ENCODE peak calls at places on chromosome 3, in seven cellular contexts. One of them, this sample, is unnamed.
A peak's percentile ranks its signal among the peaks of the same experiment; 100 is the strongest.

GRCh38 chr3:69716119-69716518 is 23.1 kb upstream of the MITF start:
- DNase-seq in left lung: no peak
- DNase-seq in fibroblast of lung: no peak
- DNase-seq in dorsolateral prefrontal cortex: no peak
- DNase-seq in A549: no peak
- DNase-seq in tibial artery: no peak
- DNase-seq in cardiac muscle cell: no peak
- DNase-seq in this sample: no peak

GRCh38 chr3:111331306-111331705 is 210.7 kb upstream of the CD96 start:
- DNase-seq in dorsolateral prefrontal cortex: no peak
- DNase-seq in tibial artery: no peak
- DNase-seq in cardiac muscle cell: no peak
- DNase-seq in A549: no peak
- DNase-seq in left lung: no peak
- DNase-seq in fibroblast of lung: no peak
- DNase-seq in this sample: no peak

GRCh38 chr3:25582242-25582641 is 82.5 kb downstream of the TOP2B start:
- DNase-seq in cardiac muscle cell: peak; percentile 53
- DNase-seq in left lung: no peak
- DNase-seq in dorsolateral prefrontal cortex: no peak
- DNase-seq in A549: peak; percentile 87
- DNase-seq in tibial artery: no peak
- DNase-seq in fibroblast of lung: peak; percentile 30
- DNase-seq in this sample: no peak

GRCh38 chr3:112376996-112377395 is 44.0 kb downstream of the CD200 start:
- DNase-seq in dorsolateral prefrontal cortex: no peak
- DNase-seq in cardiac muscle cell: no peak
- DNase-seq in fibroblast of lung: peak; percentile 33
- DNase-seq in A549: no peak
- DNase-seq in tibial artery: no peak
- DNase-seq in left lung: no peak
- DNase-seq in this sample: no peak

GRCh38 chr3:16338999-16339398 is 74.0 kb downstream of the OXNAD1 start:
- DNase-seq in fibroblast of lung: peak; percentile 97
- DNase-seq in cardiac muscle cell: no peak
- DNase-seq in A549: peak; percentile 10
- DNase-seq in left lung: no peak
- DNase-seq in dorsolateral prefrontal cortex: no peak
- DNase-seq in tibial artery: peak; percentile 49
- DNase-seq in this sample: no peak

GRCh38 chr3:182248349-182248880 is 536.7 kb downstream of the SOX2 start:
- DNase-seq in left lung: no peak
- DNase-seq in dorsolateral prefrontal cortex: no peak
- DNase-seq in tibial artery: no peak
- DNase-seq in fibroblast of lung: no peak
- DNase-seq in cardiac muscle cell: no peak
- DNase-seq in A549: no peak
- DNase-seq in this sample: no peak

GRCh38 chr3:176697284-176697889 is 499.9 kb downstream of the TBL1XR1 start:
- DNase-seq in fibroblast of lung: no peak
- DNase-seq in tibial artery: no peak
- DNase-seq in left lung: no peak
- DNase-seq in cardiac muscle cell: no peak
- DNase-seq in A549: no peak
- DNase-seq in dorsolateral prefrontal cortex: no peak
- DNase-seq in this sample: no peak

GRCh38 chr3:128427175-128427857 is 39.4 kb downstream of the DNAJB8 start:
- DNase-seq in fibroblast of lung: no peak
- DNase-seq in A549: no peak
- DNase-seq in dorsolateral prefrontal cortex: no peak
- DNase-seq in left lung: peak; percentile 35
- DNase-seq in tibial artery: no peak
- DNase-seq in cardiac muscle cell: no peak
- DNase-seq in this sample: no peak

GRCh38 chr3:100068758-100069345 is 45.4 kb downstream of the FILIP1L start:
- DNase-seq in A549: peak; percentile 8
- DNase-seq in fibroblast of lung: peak; percentile 82
- DNase-seq in left lung: peak; percentile 87
- DNase-seq in dorsolateral prefrontal cortex: peak; percentile 60
- DNase-seq in cardiac muscle cell: peak; percentile 77
- DNase-seq in tibial artery: peak; percentile 86
- DNase-seq in this sample: peak; percentile 59

GRCh38 chr3:4827767-4828166 is 151.5 kb upstream of the BHLHE40 start:
- DNase-seq in dorsolateral prefrontal cortex: no peak
- DNase-seq in A549: no peak
- DNase-seq in fibroblast of lung: no peak
- DNase-seq in left lung: no peak
- DNase-seq in cardiac muscle cell: no peak
- DNase-seq in tibial artery: no peak
- DNase-seq in this sample: no peak

GRCh38 chr3:53880396-53881345 is 1.3 kb downstream of the ACTR8 start:
- DNase-seq in fibroblast of lung: no peak
- DNase-seq in tibial artery: no peak
- DNase-seq in A549: no peak
- DNase-seq in cardiac muscle cell: peak; percentile 58
- DNase-seq in left lung: no peak
- DNase-seq in dorsolateral prefrontal cortex: no peak
- DNase-seq in this sample: no peak

GRCh38 chr3:189288348-189289235 is 116.8 kb downstream of the TPRG1 start:
- DNase-seq in A549: no peak
- DNase-seq in fibroblast of lung: no peak
- DNase-seq in dorsolateral prefrontal cortex: no peak
- DNase-seq in tibial artery: no peak
- DNase-seq in cardiac muscle cell: no peak
- DNase-seq in left lung: no peak
- DNase-seq in this sample: no peak

GRCh38 chr3:15331606-15332404 is 581 bp downstream of the SH3BP5 start:
- DNase-seq in left lung: peak; percentile 88
- DNase-seq in A549: peak; percentile 19
- DNase-seq in dorsolateral prefrontal cortex: no peak
- DNase-seq in fibroblast of lung: peak; percentile 34
- DNase-seq in cardiac muscle cell: no peak
- DNase-seq in tibial artery: peak; percentile 52
- DNase-seq in this sample: peak; percentile 33

GRCh38 chr3:41726891-41727290 is 235.0 kb downstream of the ULK4 start:
- DNase-seq in dorsolateral prefrontal cortex: no peak
- DNase-seq in fibroblast of lung: no peak
- DNase-seq in cardiac muscle cell: no peak
- DNase-seq in left lung: no peak
- DNase-seq in tibial artery: no peak
- DNase-seq in A549: no peak
- DNase-seq in this sample: no peak

GRCh38 chr3:57999423-58000115 is 8.7 kb upstream of the FLNB start:
- DNase-seq in dorsolateral prefrontal cortex: no peak
- DNase-seq in A549: no peak
- DNase-seq in left lung: no peak
- DNase-seq in cardiac muscle cell: no peak
- DNase-seq in tibial artery: no peak
- DNase-seq in fibroblast of lung: no peak
- DNase-seq in this sample: no peak

GRCh38 chr3:3065876-3066275 is 44.3 kb downstream of the IL5RA start:
- DNase-seq in cardiac muscle cell: no peak
- DNase-seq in dorsolateral prefrontal cortex: no peak
- DNase-seq in fibroblast of lung: no peak
- DNase-seq in A549: peak; percentile 8
- DNase-seq in left lung: no peak
- DNase-seq in tibial artery: no peak
- DNase-seq in this sample: no peak

GRCh38 chr3:197801801-197802504 is 10.9 kb downstream of the LRCH3 start:
- DNase-seq in left lung: no peak
- DNase-seq in dorsolateral prefrontal cortex: no peak
- DNase-seq in fibroblast of lung: peak; percentile 48
- DNase-seq in A549: no peak
- DNase-seq in cardiac muscle cell: no peak
- DNase-seq in tibial artery: no peak
- DNase-seq in this sample: no peak

DNA sequence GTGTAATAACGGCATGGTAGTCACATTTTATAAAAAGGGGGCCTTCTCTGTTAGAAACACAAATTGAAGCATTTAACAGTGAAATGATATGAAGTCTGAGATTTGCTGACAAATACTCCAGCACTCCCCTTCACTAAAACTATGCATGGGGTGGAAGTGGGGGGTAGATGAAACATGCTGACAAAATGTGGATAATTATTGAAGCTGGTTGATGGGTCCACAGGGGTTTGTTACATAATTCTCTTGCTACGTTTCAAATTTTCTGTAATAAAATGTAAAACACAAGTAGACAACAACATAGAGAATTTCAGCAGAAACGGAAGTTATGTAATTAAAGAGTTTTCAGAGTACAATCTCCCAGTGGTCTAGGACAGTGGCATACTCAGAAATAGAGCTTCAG is 37.0 kb downstream of the MCF2L2 start:
- DNase-seq in tibial artery: no peak
- DNase-seq in cardiac muscle cell: no peak
- DNase-seq in A549: no peak
- DNase-seq in left lung: no peak
- DNase-seq in fibroblast of lung: no peak
- DNase-seq in dorsolateral prefrontal cortex: no peak
- DNase-seq in this sample: no peak
- H3K4me3 ChIP-seq in tibial artery: no peak overlapping the region
- H3K4me3 ChIP-seq in cardiac muscle cell: no peak overlapping the region
- H3K4me3 ChIP-seq in A549: no peak overlapping the region
- H3K4me3 ChIP-seq in left lung: no peak overlapping the region
- H3K4me3 ChIP-seq in fibroblast of lung: no peak overlapping the region
- H3K4me3 ChIP-seq in dorsolateral prefrontal cortex: no peak overlapping the region
- H3K4me3 ChIP-seq in this sample: no peak overlapping the region

GRCh38 chr3:179272385-179272784 is 21.5 kb upstream of the KCNMB3 start:
- DNase-seq in A549: no peak
- DNase-seq in fibroblast of lung: peak; percentile 45
- DNase-seq in cardiac muscle cell: no peak
- DNase-seq in dorsolateral prefrontal cortex: no peak
- DNase-seq in left lung: no peak
- DNase-seq in tibial artery: no peak
- DNase-seq in this sample: no peak
- TF ChIP-seq CTCF in A549: no peak
- TF ChIP-seq CTCF in fibroblast of lung: peak; percentile 31
- TF ChIP-seq CTCF in cardiac muscle cell: peak; percentile 42
- TF ChIP-seq CTCF in dorsolateral prefrontal cortex: peak; percentile 21
- TF ChIP-seq CTCF in left lung: no peak
- TF ChIP-seq CTCF in tibial artery: peak; percentile 16
- TF ChIP-seq CTCF in this sample: no peak

GRCh38 chr3:124082343-124082742 is 90.4 kb upstream of the ROPN1 start:
- DNase-seq in tibial artery: no peak
- DNase-seq in A549: no peak
- DNase-seq in left lung: no peak
- DNase-seq in dorsolateral prefrontal cortex: no peak
- DNase-seq in fibroblast of lung: no peak
- DNase-seq in cardiac muscle cell: no peak
- DNase-seq in this sample: no peak

GRCh38 chr3:124088801-124089200 is 96.9 kb upstream of the ROPN1 start:
- DNase-seq in fibroblast of lung: no peak
- DNase-seq in cardiac muscle cell: no peak
- DNase-seq in A549: no peak
- DNase-seq in tibial artery: no peak
- DNase-seq in left lung: no peak
- DNase-seq in dorsolateral prefrontal cortex: no peak
- DNase-seq in this sample: no peak

GRCh38 chr3:124079912-124080276 is 88.0 kb upstream of the ROPN1 start:
- DNase-seq in cardiac muscle cell: no peak
- DNase-seq in A549: no peak
- DNase-seq in fibroblast of lung: no peak
- DNase-seq in left lung: no peak
- DNase-seq in dorsolateral prefrontal cortex: no peak
- DNase-seq in tibial artery: no peak
- DNase-seq in this sample: no peak

GRCh38 chr3:124083990-124084389 is 92.1 kb upstream of the ROPN1 start:
- DNase-seq in dorsolateral prefrontal cortex: no peak
- DNase-seq in tibial artery: no peak
- DNase-seq in fibroblast of lung: no peak
- DNase-seq in left lung: no peak
- DNase-seq in cardiac muscle cell: no peak
- DNase-seq in A549: no peak
- DNase-seq in this sample: no peak

GRCh38 chr3:124084398-124084881 is 92.5 kb upstream of the ROPN1 start:
- DNase-seq in left lung: no peak
- DNase-seq in dorsolateral prefrontal cortex: no peak
- DNase-seq in cardiac muscle cell: no peak
- DNase-seq in A549: no peak
- DNase-seq in tibial artery: no peak
- DNase-seq in fibroblast of lung: peak; percentile 33
- DNase-seq in this sample: no peak
- H3K27ac ChIP-seq in left lung: no peak overlapping the region
- H3K27ac ChIP-seq in dorsolateral prefrontal cortex: no peak overlapping the region
- H3K27ac ChIP-seq in cardiac muscle cell: no peak overlapping the region
- H3K27ac ChIP-seq in A549: no peak overlapping the region
- H3K27ac ChIP-seq in tibial artery: peak overlapping the region; percentile 64
- H3K27ac ChIP-seq in fibroblast of lung: no peak overlapping the region
- H3K27ac ChIP-seq in this sample: no peak overlapping the region

GRCh38 chr3:146504546-146505197 is 35.3 kb upstream of the PLSCR2 start:
- DNase-seq in tibial artery: no peak
- DNase-seq in dorsolateral prefrontal cortex: no peak
- DNase-seq in left lung: no peak
- DNase-seq in A549: no peak
- DNase-seq in fibroblast of lung: no peak
- DNase-seq in cardiac muscle cell: no peak
- DNase-seq in this sample: no peak
- H3K4me3 ChIP-seq in tibial artery: no peak overlapping the region
- H3K4me3 ChIP-seq in dorsolateral prefrontal cortex: no peak overlapping the region
- H3K4me3 ChIP-seq in left lung: no peak overlapping the region
- H3K4me3 ChIP-seq in A549: no peak overlapping the region
- H3K4me3 ChIP-seq in fibroblast of lung: no peak overlapping the region
- H3K4me3 ChIP-seq in cardiac muscle cell: no peak overlapping the region
- H3K4me3 ChIP-seq in this sample: no peak overlapping the region

GRCh38 chr3:191301982-191302381 is 27.2 kb upstream of the CCDC50 start:
- DNase-seq in tibial artery: no peak
- DNase-seq in dorsolateral prefrontal cortex: no peak
- DNase-seq in fibroblast of lung: no peak
- DNase-seq in A549: no peak
- DNase-seq in left lung: no peak
- DNase-seq in cardiac muscle cell: no peak
- DNase-seq in this sample: no peak
- TF ChIP-seq CTCF in tibial artery: no peak
- TF ChIP-seq CTCF in dorsolateral prefrontal cortex: no peak
- TF ChIP-seq CTCF in fibroblast of lung: no peak
- TF ChIP-seq CTCF in A549: no peak
- TF ChIP-seq CTCF in left lung: no peak
- TF ChIP-seq CTCF in cardiac muscle cell: no peak
- TF ChIP-seq CTCF in this sample: no peak

GRCh38 chr3:55907616-55908015 is 420.5 kb upstream of the WNT5A start:
- DNase-seq in cardiac muscle cell: peak; percentile 75
- DNase-seq in A549: no peak
- DNase-seq in left lung: no peak
- DNase-seq in tibial artery: no peak
- DNase-seq in dorsolateral prefrontal cortex: no peak
- DNase-seq in fibroblast of lung: no peak
- DNase-seq in this sample: no peak
- H3K27ac ChIP-seq in cardiac muscle cell: peak overlapping the region; percentile 82
- H3K27ac ChIP-seq in A549: no peak overlapping the region
- H3K27ac ChIP-seq in left lung: no peak overlapping the region
- H3K27ac ChIP-seq in tibial artery: no peak overlapping the region
- H3K27ac ChIP-seq in dorsolateral prefrontal cortex: no peak overlapping the region
- H3K27ac ChIP-seq in fibroblast of lung: no peak overlapping the region
- H3K27ac ChIP-seq in this sample: no peak overlapping the region